ENCODE peak calls at places on chromosomes 3 and 15, in four cellular contexts. I is vagina, Q is endothelial cell, J is AG04449. N is an unnamed sample.

GRCh38 chr3:72245183-72245811 is 460.3 kb upstream of the PROK2 start:
- DNase-seq in Q (peak), I (no peak), J (no peak), N (no peak)

GRCh38 chr15:70605606-70606410 is 157.6 kb downstream of the UACA start:
- DNase-seq in J (no peak), Q (no peak), I (no peak), N (peak)

GRCh38 chr3:52190294-52190841 is 7.6 kb upstream of the ALAS1 start:
- DNase-seq in I (no peak), Q (no peak), J (no peak), N (no peak)

GRCh38 chr15:37014566-37014965 is 85.8 kb downstream of the MEIS2 start:
- DNase-seq in Q (no peak), J (no peak), I (no peak), N (no peak)

GRCh38 chr15:53833134-53833624 is 73.7 kb upstream of the WDR72 start:
- DNase-seq in Q (no peak), J (no peak), I (no peak), N (peak)

GRCh38 chr3:72214065-72215048 is 429.4 kb upstream of the PROK2 start:
- DNase-seq in J (no peak), I (no peak), Q (no peak), N (no peak)

GRCh38 chr3:191329654-191330308 is 545 bp downstream of the UTS2B start:
- DNase-seq in I (no peak), J (no peak), Q (peak), N (no peak)

GRCh38 chr3:156790141-156790540 is 36.0 kb upstream of the LEKR1 start:
- DNase-seq in Q (no peak), I (no peak), J (no peak), N (no peak)

GRCh38 chr15:78195735-78196201 is 38.6 kb downstream of the ACSBG1 start:
- DNase-seq in Q (peak), I (no peak), J (no peak), N (no peak)

GRCh38 chr3:146953523-146954125 is 348.5 kb upstream of the PLSCR5 start:
- DNase-seq in I (no peak), J (peak), Q (no peak), N (no peak)

GRCh38 chr15:45132844-45133560 is 3.2 kb downstream of the DUOX1 start:
- DNase-seq in I (no peak), Q (no peak), J (no peak), N (no peak)

GRCh38 chr15:66718220-66718988 is 16.4 kb downstream of the SMAD6 start:
- DNase-seq in Q (no peak), I (no peak), J (no peak), N (no peak)

GRCh38 chr3:140602781-140603180 is 75.1 kb upstream of the TRIM42 start:
- DNase-seq in Q (no peak), I (no peak), J (no peak), N (no peak)

GRCh38 chr15:38620851-38621594 is 56.4 kb upstream of the RASGRP1 start:
- DNase-seq in I (no peak), J (no peak), Q (no peak), N (no peak)

GRCh38 chr3:168205451-168205850 is 109.7 kb upstream of the GOLIM4 start:
- DNase-seq in J (no peak), I (no peak), Q (no peak), N (no peak)

GRCh38 chr3:156418428-156418827 is 136.5 kb downstream of the SSR3 start:
- DNase-seq in Q (no peak), I (no peak), J (no peak), N (no peak)

GRCh38 chr3:37537914-37538691 is 323.6 kb upstream of the CTDSPL start:
- DNase-seq in J (no peak), I (no peak), Q (no peak), N (no peak)

GRCh38 chr15:58401276-58401675 is 30.5 kb upstream of the LIPC start:
- DNase-seq in J (no peak), Q (no peak), I (no peak), N (no peak)

GRCh38 chr3:53211704-53212702 is 43.8 kb downstream of the TKT start:
- DNase-seq in J (no peak), Q (no peak), I (no peak), N (no peak)

GRCh38 chr3:67289626-67290025 is 291.5 kb downstream of the KBTBD8 start:
- DNase-seq in I (no peak), Q (no peak), J (no peak), N (no peak)

GRCh38 chr3:161171113-161171512 is 50.0 kb upstream of the NMD3 start:
- DNase-seq in Q (no peak), I (no peak), J (peak), N (no peak)

GRCh38 chr3:106825962-106826605 is 551.2 kb upstream of the CCDC54 start:
- DNase-seq in Q (no peak), I (no peak), J (no peak), N (no peak)

GRCh38 chr15:30649952-30650929 is 24.3 kb downstream of the ARHGAP11B start:
- DNase-seq in I (no peak), J (no peak), Q (no peak), N (no peak)

GRCh38 chr3:107382626-107383025 is 5.4 kb downstream of the CCDC54 start:
- DNase-seq in Q (no peak), J (no peak), I (no peak), N (no peak)

GRCh38 chr3:185328324-185329004 is 34.5 kb upstream of the MAP3K13 start:
- DNase-seq in Q (peak), I (no peak), J (no peak), N (no peak)

GRCh38 chr3:155032918-155033317 is 47.2 kb upstream of the MME start:
- DNase-seq in I (no peak), J (peak), Q (no peak), N (no peak)

GRCh38 chr3:154844863-154845262 is 235.3 kb upstream of the MME start:
- DNase-seq in Q (no peak), J (no peak), I (no peak), N (no peak)

GRCh38 chr3:6971933-6972332 is 111.0 kb downstream of the GRM7 start:
- DNase-seq in J (no peak), I (no peak), Q (no peak), N (no peak)

GRCh38 chr3:111932962-111933361 is 45.9 kb upstream of the ABHD10 start:
- DNase-seq in Q (no peak), J (no peak), I (no peak), N (no peak)

GRCh38 chr3:133937756-133938601 is 42.3 kb upstream of the RAB6B start:
- DNase-seq in J (peak), Q (no peak), I (peak), N (no peak)

GRCh38 chr3:7508821-7509220 is 647.9 kb downstream of the GRM7 start:
- DNase-seq in I (no peak), Q (no peak), J (no peak), N (no peak)

GRCh38 chr3:32147935-32148334 is 41.5 kb downstream of the GPD1L start:
- DNase-seq in Q (no peak), J (no peak), I (no peak), N (no peak)

GRCh38 chr15:58269455-58270414 is 131.6 kb downstream of the AQP9 start:
- DNase-seq in Q (peak), I (no peak), J (no peak), N (peak)

GRCh38 chr3:180072786-180073185 is 36.0 kb upstream of the PEX5L start:
- DNase-seq in J (no peak), Q (no peak), I (no peak), N (no peak)

GRCh38 chr3:143849854-143850549 is 1.7 kb upstream of the SLC9A9 start:
- DNase-seq in Q (no peak), J (peak), I (no peak), N (peak)

GRCh38 chr3:182969277-182969676 is 11.1 kb downstream of the DCUN1D1 start:
- DNase-seq in Q (no peak), J (peak), I (no peak), N (no peak)

DNA sequence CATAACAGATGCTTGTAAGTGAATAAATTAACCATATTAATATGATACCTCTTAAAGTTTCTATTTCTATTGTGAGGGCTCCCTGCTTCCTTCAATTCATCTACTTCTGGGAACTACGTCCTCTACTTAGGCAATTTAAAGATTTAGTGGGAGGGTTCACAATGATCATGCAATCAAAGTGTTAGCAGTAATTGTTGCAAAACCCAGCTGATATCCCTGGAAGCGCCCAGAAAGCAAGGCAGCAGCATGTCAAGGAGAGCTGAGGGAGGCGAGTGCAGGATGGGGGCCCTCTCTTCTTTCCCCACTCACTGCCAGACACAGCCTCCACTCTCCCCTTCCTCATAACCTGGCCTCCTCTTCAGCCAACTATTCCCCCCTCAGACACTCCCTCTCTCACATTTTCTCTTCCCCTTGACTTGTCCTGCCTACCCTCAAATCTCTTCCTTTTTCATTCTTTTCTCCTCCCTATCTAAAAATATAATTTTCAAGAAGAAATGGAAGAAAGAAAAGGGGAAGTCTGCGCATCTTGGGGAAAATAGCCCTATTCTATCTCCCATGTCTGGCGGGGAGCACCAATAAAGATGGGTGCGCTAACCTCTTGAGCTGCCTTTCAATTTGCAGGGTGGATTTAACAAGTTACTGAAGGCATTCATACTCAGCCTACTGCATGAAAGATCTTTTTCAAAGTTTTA is 6.6 kb downstream of the TMEM212 start:
- DNase-seq in I (no peak), Q (no peak), J (no peak), N (no peak)
- TF ChIP-seq CTCF in I (no peak), Q (no peak), J (no peak), N (no peak)

DNA sequence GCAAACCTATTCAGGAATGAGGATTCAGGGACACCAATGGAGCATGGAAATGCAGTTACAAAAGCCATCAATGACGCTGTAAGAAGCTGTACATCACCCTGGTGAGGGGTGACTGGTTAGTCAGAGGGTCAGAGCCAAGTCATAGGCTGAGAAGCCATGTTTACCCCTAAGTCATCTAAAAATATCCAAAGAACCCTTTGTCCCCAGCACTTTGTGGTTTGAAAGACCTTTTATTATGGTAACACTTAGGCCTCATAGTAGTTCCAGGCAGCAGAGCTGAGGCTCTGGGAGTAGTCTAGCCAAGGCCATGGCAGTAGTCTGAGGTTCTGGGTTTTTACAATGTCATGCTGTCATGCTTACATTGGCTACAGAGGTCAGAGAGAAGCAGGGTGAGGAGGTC is 131.2 kb downstream of the CTNNB1 start:
- DNase-seq in Q (no peak), J (no peak), I (no peak), N (no peak)
- TF ChIP-seq CTCF in Q (no peak), J (no peak), I (no peak), N (no peak)

GRCh38 chr15:69000725-69001503 is 13.6 kb upstream of the NOX5 start:
- DNase-seq in Q (no peak), J (no peak), I (peak), N (no peak)
- TF ChIP-seq CTCF in Q (no peak), J (no peak), I (no peak), N (no peak)

GRCh38 chr3:193830791-193831191 is 237.8 kb downstream of the OPA1 start:
- DNase-seq in Q (no peak), J (no peak), I (no peak), N (no peak)
- TF ChIP-seq CTCF in Q (no peak), J (no peak), I (no peak), N (no peak)

DNA sequence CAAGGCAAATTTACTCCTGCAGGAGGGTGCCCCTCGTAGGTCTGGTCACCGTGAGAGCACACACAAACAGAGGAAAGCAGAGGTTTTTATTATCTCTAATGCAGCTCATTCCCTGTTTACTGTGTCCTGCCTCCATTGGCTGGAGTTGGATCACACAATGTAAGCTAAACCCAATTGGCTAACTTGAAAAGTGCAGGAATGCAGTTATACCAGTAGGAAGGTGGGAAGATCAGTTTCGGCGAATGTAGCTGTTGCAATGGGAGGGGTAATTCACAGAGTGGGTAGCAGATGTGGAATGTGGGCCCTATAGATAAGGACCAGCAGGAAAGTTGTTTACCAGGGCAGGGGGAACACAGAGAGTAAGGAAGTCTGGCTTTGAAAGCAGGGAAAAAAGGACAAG is 42.5 kb upstream of the NPAP1 start:
- DNase-seq in Q (no peak), I (no peak), J (no peak), N (no peak)
- TF ChIP-seq CTCF in Q (no peak), I (no peak), J (no peak), N (no peak)

DNA sequence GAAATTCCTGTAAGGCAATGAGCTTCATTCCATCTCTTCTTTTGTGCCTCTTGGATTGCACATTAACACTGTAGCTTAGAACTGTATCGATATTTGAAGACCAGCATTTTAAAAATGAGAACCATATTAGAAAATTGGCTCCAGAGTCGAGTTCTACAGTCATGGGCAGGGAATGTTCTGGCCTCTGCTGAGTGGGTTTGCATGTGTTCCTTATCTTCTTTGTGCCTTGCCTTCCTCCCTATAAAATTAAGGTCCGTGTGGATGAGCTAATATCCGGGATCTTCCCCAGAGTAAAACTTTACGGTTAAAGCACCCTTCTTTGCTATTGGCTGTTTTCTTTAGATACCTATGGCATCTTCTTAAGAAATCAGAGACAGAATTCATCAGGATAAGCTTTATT is 77.3 kb upstream of the PLCL2 start:
- DNase-seq in Q (no peak), J (no peak), I (no peak), N (no peak)
- TF ChIP-seq CTCF in Q (no peak), J (no peak), I (no peak), N (no peak)

DNA sequence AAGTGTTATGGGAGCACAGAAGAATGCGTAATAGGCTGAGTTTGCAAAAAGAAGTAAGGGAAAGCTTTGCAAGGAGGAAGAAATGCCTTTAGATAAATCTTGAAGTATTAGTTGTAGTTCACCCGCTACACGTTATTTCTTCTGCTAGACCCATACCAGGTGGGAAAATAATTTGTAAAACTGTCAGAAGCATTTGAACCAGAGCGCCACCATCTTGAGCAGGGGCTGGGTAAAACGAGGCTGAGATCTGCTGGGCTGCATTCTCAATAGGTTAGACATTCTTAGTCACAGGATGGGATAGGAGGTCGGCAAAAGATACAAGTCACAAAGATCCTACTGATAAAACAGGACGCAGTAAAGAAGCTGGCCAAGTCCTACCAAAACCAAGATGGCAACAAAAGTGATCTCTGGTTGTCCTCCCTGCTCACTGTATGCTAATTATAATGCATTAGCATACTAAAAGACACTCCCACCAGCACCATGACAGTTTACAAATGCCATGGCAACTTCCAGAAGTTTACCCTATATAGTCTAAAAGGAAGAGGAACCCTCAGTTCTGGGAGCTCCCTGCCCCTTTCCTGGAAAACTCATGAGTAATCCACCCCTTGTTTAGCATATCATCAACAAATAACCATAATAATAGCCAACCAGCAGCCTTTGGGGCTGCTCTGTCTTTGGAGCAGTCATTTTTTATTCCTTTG is 50.0 kb upstream of the ZNF280D start:
- DNase-seq in J (no peak), Q (no peak), I (no peak), N (no peak)
- TF ChIP-seq CTCF in J (no peak), Q (no peak), I (no peak), N (no peak)

GRCh38 chr3:44468572-44469520 is 8.6 kb downstream of the ZNF445 start:
- DNase-seq in Q (no peak), J (no peak), I (no peak), N (no peak)
- TF ChIP-seq CTCF in Q (no peak), J (no peak), I (no peak), N (no peak)

DNA sequence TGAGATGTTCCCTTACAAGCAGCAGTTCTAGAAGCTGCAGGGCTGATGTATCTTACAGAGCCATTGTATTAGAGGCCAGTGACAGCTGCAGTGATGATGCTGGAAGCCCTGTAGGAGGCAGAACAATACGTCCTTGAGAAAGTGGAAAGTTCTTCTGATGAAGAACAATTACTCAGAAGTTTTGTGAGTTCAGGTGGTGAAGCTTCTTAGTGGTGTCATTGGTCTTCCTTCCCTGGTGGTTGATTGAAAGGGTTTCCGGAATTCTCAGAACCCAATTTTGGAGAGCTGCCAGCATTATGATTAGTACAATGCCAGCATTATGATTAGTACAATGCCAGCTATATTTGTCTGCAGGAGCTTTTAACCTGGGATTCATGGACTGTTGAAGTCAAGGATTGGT is 356.4 kb downstream of the MFSD1 start:
- DNase-seq in I (no peak), Q (no peak), J (no peak), N (no peak)
- TF ChIP-seq CTCF in I (no peak), Q (no peak), J (peak), N (peak)

DNA sequence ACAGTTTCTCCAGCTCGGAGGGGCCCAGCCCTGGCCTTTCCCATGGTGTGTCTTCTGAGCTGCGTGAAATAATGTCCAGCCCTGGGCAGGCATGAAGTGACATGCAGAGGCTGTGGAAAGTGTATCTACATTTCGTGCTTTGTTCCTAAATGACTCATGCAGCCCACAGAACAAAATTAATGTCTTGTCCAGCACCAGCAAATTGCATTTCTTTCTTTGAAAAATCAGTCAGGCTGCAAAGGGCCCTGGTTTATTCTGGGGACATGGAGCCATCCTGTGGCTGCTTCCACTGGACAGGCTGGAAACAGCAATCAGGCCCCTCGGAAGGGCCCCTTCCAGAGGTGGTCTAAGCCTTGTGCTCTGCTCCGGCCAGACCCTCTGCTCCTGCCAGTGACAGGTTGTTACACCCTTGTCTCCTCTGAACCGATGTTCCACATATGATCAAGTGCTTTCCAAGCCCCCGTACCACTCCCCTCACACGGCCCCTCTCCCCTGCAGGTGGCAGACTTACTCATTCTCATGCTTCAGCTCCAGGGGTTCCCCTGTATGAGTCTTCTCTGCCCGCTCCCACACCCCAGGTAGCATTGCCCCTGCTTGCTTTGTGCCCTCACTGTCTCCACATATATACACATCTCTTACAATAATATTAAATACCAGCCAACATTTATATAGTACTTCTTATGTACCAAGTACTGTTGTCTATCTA is 33.7 kb downstream of the CRYGS start:
- DNase-seq in I (no peak), Q (no peak), J (no peak), N (no peak)
- TF ChIP-seq CTCF in I (no peak), Q (no peak), J (no peak), N (no peak)